ENCODE peak calls at places on chromosomes 6 and 20, in seven cellular contexts. One of them, this sample, is unnamed.

GRCh38 chr6:79841577-79842381 is 105.6 kb downstream of the ELOVL4 start:
- DNase-seq in fibroblast of pulmonary artery: peak
- DNase-seq in psoas muscle: no peak
- DNase-seq in transverse colon: no peak
- DNase-seq in AG10803: no peak
- DNase-seq in tibial nerve: no peak
- DNase-seq in HCT116: no peak
- DNase-seq in this sample: no peak

GRCh38 chr6:82436740-82437139 is 73.1 kb downstream of the TPBG start:
- DNase-seq in fibroblast of pulmonary artery: no peak
- DNase-seq in psoas muscle: no peak
- DNase-seq in transverse colon: no peak
- DNase-seq in AG10803: no peak
- DNase-seq in tibial nerve: no peak
- DNase-seq in HCT116: no peak
- DNase-seq in this sample: no peak

GRCh38 chr6:143490775-143491174 is 20.7 kb downstream of the FUCA2 start:
- DNase-seq in fibroblast of pulmonary artery: no peak
- DNase-seq in psoas muscle: no peak
- DNase-seq in transverse colon: no peak
- DNase-seq in AG10803: no peak
- DNase-seq in tibial nerve: no peak
- DNase-seq in HCT116: no peak
- DNase-seq in this sample: no peak

GRCh38 chr6:18412073-18412472 is 24.9 kb downstream of the RNF144B start:
- DNase-seq in fibroblast of pulmonary artery: no peak
- DNase-seq in psoas muscle: no peak
- DNase-seq in transverse colon: no peak
- DNase-seq in AG10803: no peak
- DNase-seq in tibial nerve: no peak
- DNase-seq in HCT116: no peak
- DNase-seq in this sample: no peak

GRCh38 chr6:10099086-10099499 is 315.8 kb downstream of the TFAP2A start:
- DNase-seq in fibroblast of pulmonary artery: no peak
- DNase-seq in psoas muscle: no peak
- DNase-seq in transverse colon: peak
- DNase-seq in AG10803: no peak
- DNase-seq in tibial nerve: no peak
- DNase-seq in HCT116: no peak
- DNase-seq in this sample: peak

GRCh38 chr6:112667427-112667826 is 320.3 kb downstream of the RFPL4B start:
- DNase-seq in fibroblast of pulmonary artery: no peak
- DNase-seq in psoas muscle: no peak
- DNase-seq in transverse colon: no peak
- DNase-seq in AG10803: no peak
- DNase-seq in tibial nerve: no peak
- DNase-seq in HCT116: no peak
- DNase-seq in this sample: no peak

GRCh38 chr6:152129606-152130249 is 322.2 kb downstream of the ESR1 start:
- DNase-seq in fibroblast of pulmonary artery: peak
- DNase-seq in psoas muscle: no peak
- DNase-seq in transverse colon: no peak
- DNase-seq in AG10803: peak
- DNase-seq in tibial nerve: peak
- DNase-seq in HCT116: no peak
- DNase-seq in this sample: no peak

GRCh38 chr6:141364232-141364631 is 768.5 kb upstream of the GJE1 start:
- DNase-seq in fibroblast of pulmonary artery: no peak
- DNase-seq in psoas muscle: no peak
- DNase-seq in transverse colon: no peak
- DNase-seq in AG10803: no peak
- DNase-seq in tibial nerve: no peak
- DNase-seq in HCT116: no peak
- DNase-seq in this sample: no peak

GRCh38 chr6:79538481-79538971 is 1.3 kb upstream of the LCA5 start:
- DNase-seq in fibroblast of pulmonary artery: peak
- DNase-seq in psoas muscle: no peak
- DNase-seq in transverse colon: no peak
- DNase-seq in AG10803: peak
- DNase-seq in tibial nerve: no peak
- DNase-seq in HCT116: no peak
- DNase-seq in this sample: no peak

GRCh38 chr20:36917943-36918342 is 33.6 kb downstream of the SAMHD1 start:
- DNase-seq in fibroblast of pulmonary artery: no peak
- DNase-seq in psoas muscle: no peak
- DNase-seq in transverse colon: no peak
- DNase-seq in AG10803: no peak
- DNase-seq in tibial nerve: no peak
- DNase-seq in HCT116: no peak
- DNase-seq in this sample: no peak

GRCh38 chr6:148342146-148343027 is at the start of gene SASH1:
- DNase-seq in fibroblast of pulmonary artery: peak
- DNase-seq in psoas muscle: peak
- DNase-seq in transverse colon: peak
- DNase-seq in AG10803: peak
- DNase-seq in tibial nerve: peak
- DNase-seq in HCT116: peak
- DNase-seq in this sample: peak

GRCh38 chr20:54140927-54141566 is 32.7 kb downstream of the CYP24A1 start:
- DNase-seq in fibroblast of pulmonary artery: peak
- DNase-seq in psoas muscle: no peak
- DNase-seq in transverse colon: no peak
- DNase-seq in AG10803: peak
- DNase-seq in tibial nerve: no peak
- DNase-seq in HCT116: no peak
- DNase-seq in this sample: peak

GRCh38 chr20:16810216-16810615 is 62.1 kb downstream of the OTOR start:
- DNase-seq in fibroblast of pulmonary artery: no peak
- DNase-seq in psoas muscle: no peak
- DNase-seq in transverse colon: no peak
- DNase-seq in AG10803: peak
- DNase-seq in tibial nerve: no peak
- DNase-seq in HCT116: no peak
- DNase-seq in this sample: no peak

GRCh38 chr6:106995640-106996039 is 21.1 kb upstream of the CD24 start:
- DNase-seq in fibroblast of pulmonary artery: no peak
- DNase-seq in psoas muscle: no peak
- DNase-seq in transverse colon: no peak
- DNase-seq in AG10803: no peak
- DNase-seq in tibial nerve: no peak
- DNase-seq in HCT116: no peak
- DNase-seq in this sample: no peak

GRCh38 chr6:117200067-117200466 is 65.3 kb upstream of the VGLL2 start:
- DNase-seq in fibroblast of pulmonary artery: no peak
- DNase-seq in psoas muscle: peak
- DNase-seq in transverse colon: no peak
- DNase-seq in AG10803: no peak
- DNase-seq in tibial nerve: no peak
- DNase-seq in HCT116: no peak
- DNase-seq in this sample: no peak

GRCh38 chr6:51814418-51814817 is 273.0 kb downstream of the PKHD1 start:
- DNase-seq in fibroblast of pulmonary artery: no peak
- DNase-seq in psoas muscle: no peak
- DNase-seq in transverse colon: no peak
- DNase-seq in AG10803: no peak
- DNase-seq in tibial nerve: no peak
- DNase-seq in HCT116: no peak
- DNase-seq in this sample: no peak

GRCh38 chr6:46175976-46176375 is 5.2 kb upstream of the ENPP5 start:
- DNase-seq in fibroblast of pulmonary artery: no peak
- DNase-seq in psoas muscle: no peak
- DNase-seq in transverse colon: no peak
- DNase-seq in AG10803: no peak
- DNase-seq in tibial nerve: no peak
- DNase-seq in HCT116: no peak
- DNase-seq in this sample: no peak

GRCh38 chr20:41047975-41048305 is 19.3 kb downstream of the TOP1 start:
- DNase-seq in fibroblast of pulmonary artery: peak
- DNase-seq in psoas muscle: no peak
- DNase-seq in transverse colon: no peak
- DNase-seq in AG10803: peak
- DNase-seq in tibial nerve: no peak
- DNase-seq in HCT116: no peak
- DNase-seq in this sample: no peak

GRCh38 chr20:31859266-31859997 is 10.9 kb downstream of the DUSP15 start:
- DNase-seq in fibroblast of pulmonary artery: no peak
- DNase-seq in psoas muscle: peak
- DNase-seq in transverse colon: no peak
- DNase-seq in AG10803: no peak
- DNase-seq in tibial nerve: no peak
- DNase-seq in HCT116: no peak
- DNase-seq in this sample: no peak

GRCh38 chr6:160883999-160884398 is 107.6 kb upstream of the MAP3K4 start:
- DNase-seq in fibroblast of pulmonary artery: no peak
- DNase-seq in psoas muscle: no peak
- DNase-seq in transverse colon: no peak
- DNase-seq in AG10803: no peak
- DNase-seq in tibial nerve: no peak
- DNase-seq in HCT116: no peak
- DNase-seq in this sample: no peak

GRCh38 chr20:3158968-3159431 is 665 bp downstream of the FASTKD5 start:
- DNase-seq in fibroblast of pulmonary artery: peak
- DNase-seq in psoas muscle: no peak
- DNase-seq in transverse colon: no peak
- DNase-seq in AG10803: peak
- DNase-seq in tibial nerve: no peak
- DNase-seq in HCT116: no peak
- DNase-seq in this sample: no peak

GRCh38 chr20:45174434-45175364 is at the start of gene PI3:
- DNase-seq in fibroblast of pulmonary artery: peak
- DNase-seq in psoas muscle: no peak
- DNase-seq in transverse colon: peak
- DNase-seq in AG10803: no peak
- DNase-seq in tibial nerve: no peak
- DNase-seq in HCT116: no peak
- DNase-seq in this sample: peak

GRCh38 chr20:57495978-57496377 is 29.0 kb downstream of the CTCFL start:
- DNase-seq in fibroblast of pulmonary artery: no peak
- DNase-seq in psoas muscle: no peak
- DNase-seq in transverse colon: no peak
- DNase-seq in AG10803: no peak
- DNase-seq in tibial nerve: no peak
- DNase-seq in HCT116: no peak
- DNase-seq in this sample: no peak

GRCh38 chr6:128538763-128539162 is 18.4 kb upstream of the PTPRK start:
- DNase-seq in fibroblast of pulmonary artery: no peak
- DNase-seq in psoas muscle: no peak
- DNase-seq in transverse colon: no peak
- DNase-seq in AG10803: peak
- DNase-seq in tibial nerve: no peak
- DNase-seq in HCT116: no peak
- DNase-seq in this sample: no peak

GRCh38 chr6:146697921-146698320 is 99.1 kb downstream of the ADGB start:
- DNase-seq in fibroblast of pulmonary artery: peak
- DNase-seq in psoas muscle: no peak
- DNase-seq in transverse colon: no peak
- DNase-seq in AG10803: peak
- DNase-seq in tibial nerve: no peak
- DNase-seq in HCT116: no peak
- DNase-seq in this sample: no peak

GRCh38 chr6:110534731-110535164 is 58.3 kb upstream of the SLC22A16 start:
- DNase-seq in fibroblast of pulmonary artery: peak
- DNase-seq in psoas muscle: no peak
- DNase-seq in transverse colon: no peak
- DNase-seq in AG10803: peak
- DNase-seq in tibial nerve: peak
- DNase-seq in HCT116: no peak
- DNase-seq in this sample: peak
- TF ChIP-seq CTCF in fibroblast of pulmonary artery: no peak
- TF ChIP-seq CTCF in psoas muscle: no peak
- TF ChIP-seq CTCF in transverse colon: peak
- TF ChIP-seq CTCF in AG10803: no peak
- TF ChIP-seq CTCF in tibial nerve: peak
- TF ChIP-seq CTCF in HCT116: no peak
- TF ChIP-seq CTCF in this sample: no peak

GRCh38 chr20:39152126-39152525 is 190.0 kb downstream of the DHX35 start:
- DNase-seq in fibroblast of pulmonary artery: no peak
- DNase-seq in psoas muscle: no peak
- DNase-seq in transverse colon: no peak
- DNase-seq in AG10803: no peak
- DNase-seq in tibial nerve: no peak
- DNase-seq in HCT116: no peak
- DNase-seq in this sample: no peak
- TF ChIP-seq CTCF in fibroblast of pulmonary artery: no peak
- TF ChIP-seq CTCF in psoas muscle: no peak
- TF ChIP-seq CTCF in transverse colon: no peak
- TF ChIP-seq CTCF in AG10803: no peak
- TF ChIP-seq CTCF in tibial nerve: no peak
- TF ChIP-seq CTCF in HCT116: no peak
- TF ChIP-seq CTCF in this sample: no peak

GRCh38 chr6:155234687-155235543 is 28.9 kb upstream of the CLDN20 start:
- DNase-seq in fibroblast of pulmonary artery: no peak
- DNase-seq in psoas muscle: no peak
- DNase-seq in transverse colon: no peak
- DNase-seq in AG10803: peak
- DNase-seq in tibial nerve: no peak
- DNase-seq in HCT116: no peak
- DNase-seq in this sample: no peak
- TF ChIP-seq CTCF in fibroblast of pulmonary artery: no peak
- TF ChIP-seq CTCF in psoas muscle: no peak
- TF ChIP-seq CTCF in transverse colon: no peak
- TF ChIP-seq CTCF in AG10803: no peak
- TF ChIP-seq CTCF in tibial nerve: no peak
- TF ChIP-seq CTCF in HCT116: no peak
- TF ChIP-seq CTCF in this sample: no peak

GRCh38 chr20:19492116-19492515 is 265.9 kb upstream of the RIN2 start:
- DNase-seq in fibroblast of pulmonary artery: no peak
- DNase-seq in psoas muscle: no peak
- DNase-seq in transverse colon: no peak
- DNase-seq in AG10803: no peak
- DNase-seq in tibial nerve: no peak
- DNase-seq in HCT116: no peak
- DNase-seq in this sample: no peak

GRCh38 chr20:19492937-19493336 is 265.1 kb upstream of the RIN2 start:
- DNase-seq in fibroblast of pulmonary artery: no peak
- DNase-seq in psoas muscle: no peak
- DNase-seq in transverse colon: no peak
- DNase-seq in AG10803: no peak
- DNase-seq in tibial nerve: no peak
- DNase-seq in HCT116: no peak
- DNase-seq in this sample: no peak

GRCh38 chr20:19493794-19494495 is 264.1 kb upstream of the RIN2 start:
- DNase-seq in fibroblast of pulmonary artery: no peak
- DNase-seq in psoas muscle: no peak
- DNase-seq in transverse colon: no peak
- DNase-seq in AG10803: no peak
- DNase-seq in tibial nerve: no peak
- DNase-seq in HCT116: no peak
- DNase-seq in this sample: no peak

GRCh38 chr20:19487420-19487819 is 270.6 kb upstream of the RIN2 start:
- DNase-seq in fibroblast of pulmonary artery: no peak
- DNase-seq in psoas muscle: no peak
- DNase-seq in transverse colon: no peak
- DNase-seq in AG10803: no peak
- DNase-seq in tibial nerve: no peak
- DNase-seq in HCT116: no peak
- DNase-seq in this sample: no peak

DNA sequence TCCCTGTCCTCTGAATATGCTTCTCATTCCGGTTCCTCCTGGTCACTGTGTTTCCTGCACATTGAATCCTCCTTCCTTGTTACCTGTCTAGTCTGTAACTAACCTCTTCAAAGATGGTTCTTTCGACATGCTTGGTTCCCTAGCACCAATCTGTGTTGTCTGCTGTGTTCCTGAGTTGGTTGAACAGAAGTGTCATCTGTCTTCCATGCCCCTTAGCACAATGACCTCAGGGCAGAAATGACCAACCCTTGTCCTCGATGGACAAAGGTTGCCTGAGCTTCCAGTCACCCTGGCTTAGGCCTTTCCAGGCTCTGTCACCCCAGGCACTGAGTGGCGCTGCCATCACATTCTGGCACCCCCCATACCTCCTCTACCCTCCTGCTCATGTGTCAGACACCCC is 266.8 kb upstream of the RIN2 start:
- DNase-seq in fibroblast of pulmonary artery: no peak
- DNase-seq in psoas muscle: no peak
- DNase-seq in transverse colon: no peak
- DNase-seq in AG10803: no peak
- DNase-seq in tibial nerve: no peak
- DNase-seq in HCT116: no peak
- DNase-seq in this sample: no peak
- TF ChIP-seq CTCF in fibroblast of pulmonary artery: no peak
- TF ChIP-seq CTCF in psoas muscle: no peak
- TF ChIP-seq CTCF in transverse colon: no peak
- TF ChIP-seq CTCF in AG10803: no peak
- TF ChIP-seq CTCF in tibial nerve: no peak
- TF ChIP-seq CTCF in HCT116: no peak
- TF ChIP-seq CTCF in this sample: no peak

This sample was measured in Calu3.